ENCODE peak calls at places on chromosomes 13 and 19, in nine cellular contexts. D is osteoblast, O is tibial artery, M is left lung, N is AG04450, P is HL-60, B is lower lobe of right lung, Q is ovary, I is heart left ventricle. F is an unnamed sample.

GRCh38 chr13:98462946-98463345 is 114.0 kb downstream of the STK24 start:
- DNase-seq in D (no peak), Q (peak), I (no peak), O (no peak), N (no peak), B (no peak), P (no peak), M (no peak), F (no peak)

GRCh38 chr19:6234527-6234926 is 45.2 kb downstream of the MLLT1 start:
- DNase-seq in D (no peak), M (no peak), B (no peak), O (no peak), Q (no peak), P (no peak), I (no peak), N (no peak), F (no peak)

GRCh38 chr13:48595330-48596127 is 58.2 kb upstream of the CYSLTR2 start:
- DNase-seq in P (peak), Q (peak), I (peak), D (no peak), B (no peak), O (peak), M (no peak), N (peak), F (no peak)

GRCh38 chr13:110371550-110372465 is 64.7 kb downstream of the COL4A2 start:
- DNase-seq in D (no peak), P (no peak), Q (no peak), O (no peak), M (no peak), B (no peak), N (no peak), I (no peak), F (peak)

GRCh38 chr13:39970177-39970846 is 314.9 kb downstream of the COG6 start:
- DNase-seq in P (no peak), O (no peak), I (no peak), N (no peak), B (no peak), M (no peak), Q (no peak), D (no peak), F (no peak)

GRCh38 chr13:72295173-72295572 is 428.2 kb upstream of the DACH1 start:
- DNase-seq in I (no peak), P (no peak), M (no peak), N (no peak), O (no peak), D (no peak), B (no peak), Q (no peak), F (no peak)

GRCh38 chr13:104592127-104592526 is 1525.9 kb upstream of the SLC10A2 start:
- DNase-seq in D (no peak), O (no peak), N (peak), Q (no peak), M (no peak), I (no peak), P (no peak), B (no peak), F (no peak)

GRCh38 chr13:31250435-31250834 is 50.7 kb downstream of the B3GLCT start:
- DNase-seq in I (no peak), D (no peak), B (no peak), N (no peak), O (no peak), Q (no peak), P (no peak), M (no peak), F (no peak)

GRCh38 chr19:35153701-35154534 is 617 bp upstream of the FXYD5 start:
- DNase-seq in P (peak), I (no peak), B (peak), Q (no peak), D (peak), O (no peak), N (no peak), M (peak), F (peak)
- H3K27ac ChIP-seq in P (peak), I (peak), B (peak), Q (no peak), D (no peak), O (peak), N (no peak), M (no peak), F (peak)

DNA sequence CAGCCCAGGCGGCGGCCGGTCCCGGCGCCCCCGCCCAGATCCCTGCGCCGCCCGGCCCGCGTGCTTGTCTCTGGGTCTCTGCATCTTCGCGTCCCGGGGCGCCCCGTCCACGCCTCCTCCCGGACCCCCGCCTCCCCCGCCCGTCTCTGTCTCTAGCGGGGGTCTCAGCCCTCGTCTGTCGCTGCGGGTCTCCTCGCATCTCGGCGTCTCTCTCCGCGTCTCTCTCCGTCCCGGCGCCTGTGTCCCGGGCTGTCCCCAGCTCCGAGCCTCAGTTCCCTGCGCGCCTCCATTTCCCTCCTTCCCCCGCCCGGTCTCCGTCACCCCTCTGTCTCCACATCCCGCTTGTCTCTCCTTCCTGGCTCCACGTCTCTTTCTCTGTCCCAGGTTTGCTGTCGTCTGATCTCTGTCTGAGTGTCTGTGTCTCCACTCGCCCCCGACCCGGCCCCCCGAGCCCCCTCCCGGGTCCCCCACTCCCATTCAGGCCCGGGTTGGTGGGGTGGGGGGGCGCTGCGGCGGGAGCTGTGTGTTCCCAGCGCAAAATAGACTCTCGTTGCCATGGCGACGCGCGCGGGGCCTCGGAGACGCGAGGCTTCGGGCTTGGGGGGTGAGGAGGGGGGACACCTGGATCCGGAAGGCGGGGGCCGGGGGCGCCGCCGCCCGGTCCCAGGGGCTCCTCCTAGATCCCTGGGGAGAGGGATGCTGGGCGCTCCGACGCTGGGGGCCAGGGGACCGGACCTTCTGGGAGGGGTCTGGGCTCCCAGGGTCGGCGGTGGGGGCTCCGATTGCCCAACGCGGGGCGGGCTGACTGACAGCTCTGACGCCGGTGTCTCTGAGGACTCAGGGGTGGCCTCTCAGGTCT is 8.7 kb upstream of the SHISA7 start:
- DNase-seq in M (peak), D (no peak), P (no peak), N (no peak), Q (no peak), O (no peak), I (no peak), B (no peak), F (no peak)
- H3K4me3 ChIP-seq in M (no peak), D (no peak), P (no peak), N (peak), Q (no peak), O (no peak), I (no peak), B (no peak), F (peak)

DNA sequence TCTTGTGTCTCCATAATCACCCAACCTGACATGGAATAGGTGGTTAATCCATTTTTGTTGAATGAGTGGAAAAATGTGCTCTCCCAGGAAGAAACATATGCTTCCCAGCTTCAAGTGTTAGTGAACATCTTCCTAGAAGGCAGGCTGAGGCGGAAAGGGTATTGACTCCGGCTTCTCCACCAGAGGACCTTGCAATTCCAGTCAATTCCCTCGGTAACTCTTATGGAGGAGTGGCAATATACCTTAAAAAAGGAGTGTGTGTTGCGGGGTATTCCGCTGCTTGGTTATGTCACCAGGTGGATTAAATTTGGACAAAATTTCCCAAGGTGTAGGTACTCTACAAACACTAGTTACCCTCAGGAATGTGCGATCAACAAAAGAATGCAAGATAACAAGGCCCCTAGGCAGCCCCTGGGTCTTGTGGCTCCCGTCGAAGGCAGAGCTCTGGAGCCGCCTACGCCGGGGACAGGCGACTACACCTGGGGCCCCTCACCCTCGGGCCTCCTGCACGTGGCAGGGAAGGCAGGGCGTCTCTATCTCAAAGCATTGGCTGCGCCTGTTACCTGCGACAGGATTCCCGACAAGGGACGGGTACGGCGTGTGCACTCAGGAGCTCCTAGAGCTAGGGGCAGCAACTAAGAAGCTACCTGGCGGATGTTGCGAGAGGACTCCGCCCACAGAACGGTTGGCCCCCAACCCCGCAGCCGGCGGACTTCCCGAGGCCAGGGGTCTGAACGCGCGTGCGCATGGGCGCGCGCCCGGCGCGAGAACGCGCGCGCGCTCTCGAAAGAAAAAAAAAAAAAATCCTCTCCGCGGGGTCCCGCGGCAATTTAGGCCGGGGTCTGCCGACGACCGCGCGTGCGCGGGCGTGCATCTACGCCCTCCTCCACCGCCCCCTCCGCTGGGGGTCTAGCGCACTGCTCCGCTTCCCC is at the start of gene WDR87:
- DNase-seq in P (peak), B (peak), D (peak), N (no peak), M (peak), I (peak), O (no peak), Q (no peak), F (peak)
- TF ChIP-seq CTCF in P (no peak), B (no peak), D (no peak), N (no peak), M (no peak), I (no peak), O (no peak), Q (no peak), F (no peak)

GRCh38 chr19:8146877-8147575 is 2.4 kb downstream of the FBN3 start:
- DNase-seq in P (no peak), Q (peak), M (no peak), N (no peak), I (no peak), B (no peak), O (no peak), D (peak), F (peak)

GRCh38 chr19:8147579-8147978 is 1.8 kb downstream of the FBN3 start:
- DNase-seq in B (no peak), P (no peak), O (no peak), N (no peak), M (no peak), D (peak), I (no peak), Q (no peak), F (peak)

GRCh38 chr19:8149261-8150094 is at the start of gene FBN3:
- DNase-seq in P (no peak), Q (no peak), O (no peak), D (peak), B (no peak), M (no peak), I (no peak), N (no peak), F (peak)

GRCh38 chr19:8148088-8148409 is 1.3 kb downstream of the FBN3 start:
- DNase-seq in B (no peak), Q (no peak), M (no peak), D (peak), I (no peak), N (no peak), O (no peak), P (no peak), F (no peak)

DNA sequence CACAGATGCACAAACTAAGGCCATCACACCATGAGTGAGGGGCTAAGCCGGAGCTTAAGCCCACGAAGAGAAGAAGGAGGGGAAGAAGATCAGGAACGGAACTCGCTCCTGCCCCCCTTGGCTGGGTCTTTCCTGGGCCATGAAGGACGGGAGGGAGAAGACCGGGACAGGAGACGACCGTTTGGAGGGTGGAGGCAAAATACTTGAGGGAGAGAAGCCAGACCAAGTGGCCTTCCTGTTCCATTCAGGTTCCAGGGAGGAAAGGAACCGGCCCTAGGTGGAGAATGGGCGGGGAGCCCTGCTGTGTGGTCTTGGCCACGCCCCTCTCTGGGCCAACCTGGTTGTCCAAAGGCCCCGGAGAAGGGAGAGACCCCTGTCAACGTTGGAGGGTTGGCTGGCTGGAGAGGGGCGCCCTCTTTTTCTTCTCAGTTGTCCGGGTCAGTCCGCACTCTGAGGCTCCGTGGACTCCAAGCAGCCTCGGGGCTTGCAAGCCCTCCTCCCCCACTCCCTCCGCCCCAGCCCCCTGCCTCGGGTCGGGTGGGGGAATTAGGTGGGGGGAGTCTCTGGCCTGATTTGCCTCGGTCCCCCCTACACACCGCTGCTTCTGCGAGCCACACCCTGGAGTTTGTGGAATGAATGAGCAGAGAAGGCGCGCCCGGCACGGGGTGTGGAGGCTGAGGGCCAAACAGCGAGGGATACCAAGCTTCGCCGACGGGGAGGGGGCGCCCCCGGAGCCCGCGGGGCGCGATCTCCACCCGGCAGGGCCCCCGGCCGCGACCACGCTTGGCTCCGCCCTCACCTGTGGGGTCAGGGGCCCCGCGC is 771 bp downstream of the FBN3 start:
- DNase-seq in B (peak), P (no peak), M (no peak), O (no peak), Q (no peak), N (no peak), D (peak), I (no peak), F (peak)
- H3K27ac ChIP-seq in B (no peak), P (no peak), M (no peak), O (no peak), Q (no peak), N (no peak), D (no peak), I (no peak), F (peak)

DNA sequence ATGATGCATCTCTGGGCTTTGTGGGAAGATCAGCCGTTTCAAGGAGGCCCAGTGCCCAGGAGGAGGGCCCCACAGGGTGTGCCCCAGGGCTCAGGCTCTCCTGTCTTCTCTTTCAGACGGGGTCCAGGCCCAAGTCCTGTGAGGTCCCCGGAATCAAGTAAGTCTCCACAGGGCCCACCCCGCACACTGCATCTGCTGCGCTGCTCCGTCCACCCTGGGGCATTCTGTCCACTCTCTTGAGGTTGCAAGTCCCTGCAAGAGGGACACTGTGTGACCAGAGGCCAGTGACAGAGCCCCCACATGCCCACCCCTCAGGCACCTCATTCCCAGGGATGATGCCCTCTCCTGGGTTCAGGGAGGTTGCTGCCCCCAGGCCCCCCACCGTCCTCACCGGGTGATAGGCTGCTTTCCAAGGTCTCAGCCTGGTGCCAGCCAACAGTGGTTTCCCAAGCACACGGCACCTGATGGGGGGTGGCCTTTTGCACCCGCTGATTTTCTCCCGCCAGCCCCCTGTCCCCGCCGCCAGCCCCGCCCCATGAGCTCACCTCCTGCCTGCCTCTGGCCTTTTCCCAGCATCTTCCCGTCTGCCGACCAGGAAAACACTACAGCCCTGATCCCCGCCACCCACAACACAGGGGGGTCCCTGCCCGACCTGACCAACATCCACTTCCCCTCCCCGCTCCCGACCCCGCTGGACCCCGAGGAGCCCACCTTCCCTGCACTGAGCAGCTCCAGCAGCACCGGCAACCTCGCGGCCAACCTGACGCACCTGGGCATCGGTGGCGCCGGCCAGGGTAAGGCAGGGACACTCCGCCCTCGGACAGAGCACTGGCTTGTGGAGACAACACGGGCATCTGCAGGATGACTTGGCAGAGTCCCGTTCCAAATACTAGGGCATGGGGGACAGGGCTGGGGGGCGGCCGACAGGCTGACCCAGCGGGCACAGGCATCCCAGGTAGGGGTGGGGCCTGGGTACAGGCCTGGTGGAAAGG is 31.4 kb downstream of the COMP start:
- DNase-seq in B (no peak), N (no peak), O (no peak), M (no peak), I (no peak), D (no peak), Q (no peak), P (no peak), F (no peak)
- H3K4me3 ChIP-seq in B (no peak), N (no peak), O (no peak), M (no peak), I (no peak), D (no peak), Q (no peak), P (no peak), F (no peak)

DNA sequence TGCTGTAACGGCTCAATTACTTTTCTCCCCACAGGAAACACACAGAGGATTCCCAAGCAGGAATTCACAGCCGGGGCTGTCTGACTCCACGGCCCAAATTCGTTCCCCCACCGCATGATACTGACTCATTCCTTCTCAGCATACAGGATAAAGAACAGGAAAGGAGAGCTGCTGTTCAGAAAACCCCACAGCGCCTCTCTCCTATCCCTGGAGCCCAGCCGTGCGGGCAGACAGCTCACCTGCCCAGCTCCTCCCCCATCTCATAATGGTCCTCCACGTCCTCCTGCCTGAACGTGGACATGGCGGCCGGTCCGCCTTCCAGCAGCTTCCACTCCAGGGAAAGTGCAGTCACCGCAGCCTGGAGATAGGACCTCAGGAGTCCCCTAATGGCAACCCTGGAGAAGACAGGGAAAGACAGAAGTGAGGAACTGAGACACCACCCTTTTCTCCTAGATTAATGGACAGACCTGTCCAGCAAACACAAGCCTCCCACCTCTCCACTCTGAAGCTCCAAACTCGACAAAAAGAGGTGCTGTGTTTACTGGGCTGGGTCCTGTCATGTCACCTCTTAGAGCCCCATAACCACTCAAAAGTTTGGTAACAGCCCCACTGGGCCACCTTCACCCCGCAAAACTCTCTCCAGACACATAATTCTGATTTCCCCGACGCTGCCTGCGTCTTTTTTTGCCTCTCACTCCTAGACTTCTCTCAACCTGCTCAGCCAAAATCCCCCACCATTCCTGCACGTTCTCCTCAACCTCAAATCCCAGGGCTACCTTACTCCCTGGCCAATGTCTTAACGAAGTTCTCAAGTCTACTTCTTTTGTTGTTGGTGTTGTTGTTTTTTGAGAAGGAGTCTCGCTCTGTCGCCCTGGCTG is 1.2 kb downstream of the DAPK3 start:
- DNase-seq in O (peak), M (no peak), D (peak), B (no peak), Q (peak), N (peak), I (peak), P (no peak), F (no peak)
- TF ChIP-seq CTCF in O (peak), M (no peak), D (peak), B (no peak), Q (no peak), N (peak), I (no peak), P (no peak), F (no peak)

DNA sequence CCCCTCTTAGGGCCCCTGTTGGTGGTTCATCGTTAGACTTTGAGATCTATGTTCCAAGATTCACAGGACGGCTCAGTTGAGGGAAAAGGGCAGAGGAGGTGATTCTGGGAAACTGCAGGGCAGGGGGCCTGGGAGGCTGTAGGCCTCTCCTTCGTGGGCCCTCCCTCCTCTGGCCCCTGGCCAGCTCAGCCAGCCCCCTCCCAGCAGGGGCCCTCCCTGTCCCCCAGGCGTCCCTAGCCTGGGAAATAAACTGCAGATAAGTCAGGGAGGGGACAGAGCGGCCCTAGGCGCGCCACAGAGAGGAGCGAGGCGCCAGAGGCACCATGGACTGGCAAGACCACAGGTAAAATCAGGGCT is 6.5 kb downstream of the HIF3A start:
- DNase-seq in I (no peak), Q (no peak), N (no peak), D (no peak), B (no peak), O (no peak), M (no peak), P (no peak), F (peak)
- H3K27ac ChIP-seq in I (peak), Q (peak), N (no peak), D (no peak), B (peak), O (peak), M (peak), P (no peak), F (peak)

F was measured in upper lobe of right lung.